ENCODE peak calls at places on chromosome 1, in seven cellular contexts. B is K562, P is ovary, X is breast epithelium, N is right lobe of liver, M is HCT116, C is stomach. T is an unnamed sample.

GRCh38 chr1:212234431-212235298 is 50.5 kb upstream of the PPP2R5A start:
- DNase-seq in P (no peak), X (no peak), M (peak; percentile 73), C (no peak), N (no peak), B (peak; percentile 77), T (peak; percentile 67)

GRCh38 chr1:156821801-156822200 is 5.2 kb upstream of the SH2D2A start:
- DNase-seq in M (no peak), P (no peak), B (no peak), X (no peak), N (no peak), C (no peak), T (no peak)

GRCh38 chr1:67761054-67761453 is 72.2 kb downstream of the GNG12 start:
- DNase-seq in P (no peak), X (no peak), C (no peak), B (no peak), N (no peak), M (no peak), T (no peak)

GRCh38 chr1:202107321-202107761 is 15.4 kb upstream of the GPR37L1 start:
- DNase-seq in M (no peak), P (no peak), B (no peak), X (peak; percentile 88), C (peak; percentile 95), N (peak; percentile 92), T (peak; percentile 77)

GRCh38 chr1:209202826-209203439 is 380.6 kb upstream of the CAMK1G start:
- DNase-seq in B (peak; percentile 46), X (no peak), C (no peak), N (no peak), M (peak; percentile 46), P (no peak), T (peak; percentile 9)

GRCh38 chr1:84303154-84303830 is 1.8 kb downstream of the SAMD13 start:
- DNase-seq in N (no peak), B (no peak), C (no peak), X (no peak), M (no peak), P (no peak), T (no peak)

GRCh38 chr1:89908993-89909436 is 85.9 kb upstream of the ZNF326 start:
- DNase-seq in C (no peak), X (no peak), B (no peak), M (no peak), N (no peak), P (no peak), T (no peak)

GRCh38 chr1:211632808-211633522 is 42.5 kb downstream of the NEK2 start:
- DNase-seq in M (no peak), C (no peak), X (no peak), P (peak; percentile 88), B (no peak), N (peak; percentile 85), T (peak; percentile 95)

GRCh38 chr1:29517251-29518080 is 281.1 kb downstream of the PTPRU start:
- DNase-seq in M (no peak), N (no peak), B (no peak), X (no peak), C (peak; percentile 17), P (no peak), T (no peak)

DNA sequence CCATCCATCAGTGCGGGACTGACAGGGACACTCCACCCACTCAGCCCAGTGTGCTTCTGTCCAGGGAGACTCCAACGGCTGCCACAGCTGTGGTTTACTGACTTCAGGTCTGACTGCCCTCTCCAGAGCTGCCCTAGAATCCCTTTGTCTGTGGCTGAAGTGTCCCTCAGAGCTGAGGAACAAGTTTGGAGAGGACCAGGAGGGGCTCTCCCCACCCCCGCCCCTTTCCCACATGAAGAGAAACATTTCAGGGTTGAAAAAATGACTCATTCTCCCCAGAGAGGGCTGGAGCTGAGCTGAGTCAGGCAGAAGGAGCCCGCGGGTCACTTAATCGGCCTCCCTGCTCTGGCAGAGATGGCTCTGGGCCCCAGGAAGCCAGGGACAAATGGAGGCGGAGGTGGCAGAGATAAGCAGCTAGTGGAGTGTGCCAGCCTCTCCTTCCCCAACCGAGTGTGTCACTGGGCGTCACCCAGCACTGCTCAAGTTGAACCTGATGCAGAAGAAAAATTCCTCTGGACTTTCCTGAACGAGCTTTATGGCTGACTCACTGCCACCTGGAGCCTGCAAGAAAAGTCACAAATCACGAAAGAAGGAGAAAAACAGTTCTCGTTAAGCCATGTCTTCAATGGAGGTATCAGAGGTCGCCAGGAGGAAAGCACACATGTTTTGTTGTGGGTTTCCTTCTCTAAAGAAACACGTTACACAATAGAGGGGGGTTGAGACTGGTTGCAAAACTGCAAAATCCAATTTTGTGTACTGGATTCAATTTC is 34.3 kb upstream of the ECE1 start:
- DNase-seq in C (peak; percentile 89), N (no peak), P (peak; percentile 81), X (peak; percentile 79), B (peak; percentile 65), M (peak; percentile 94), T (peak; percentile 97)
- H3K4me1 ChIP-seq in C (peaks cover 100% of the 10 kb centered on the region), N (peaks cover 57% of the 10 kb centered on the region), P (peaks cover 69% of the 10 kb centered on the region), X (peaks cover 36% of the 10 kb centered on the region), B (peaks cover 44% of the 10 kb centered on the region), M (peaks cover 94% of the 10 kb centered on the region), T (peaks cover 94% of the 10 kb centered on the region)

GRCh38 chr1:30668026-30668425 is 55.4 kb downstream of the MATN1 start:
- DNase-seq in B (no peak), N (peak; percentile 29), C (peak; percentile 32), M (no peak), X (no peak), P (no peak), T (no peak)

GRCh38 chr1:30665216-30665615 is 58.2 kb downstream of the MATN1 start:
- DNase-seq in C (no peak), N (peak; percentile 46), M (no peak), X (no peak), B (no peak), P (no peak), T (no peak)

GRCh38 chr1:30670195-30671060 is 53.0 kb downstream of the MATN1 start:
- DNase-seq in P (no peak), C (no peak), X (no peak), N (peak; percentile 8), M (no peak), B (no peak), T (no peak)

GRCh38 chr1:30665621-30666020 is 57.8 kb downstream of the MATN1 start:
- DNase-seq in B (no peak), M (no peak), C (no peak), X (no peak), N (peak; percentile 6), P (no peak), T (no peak)

DNA sequence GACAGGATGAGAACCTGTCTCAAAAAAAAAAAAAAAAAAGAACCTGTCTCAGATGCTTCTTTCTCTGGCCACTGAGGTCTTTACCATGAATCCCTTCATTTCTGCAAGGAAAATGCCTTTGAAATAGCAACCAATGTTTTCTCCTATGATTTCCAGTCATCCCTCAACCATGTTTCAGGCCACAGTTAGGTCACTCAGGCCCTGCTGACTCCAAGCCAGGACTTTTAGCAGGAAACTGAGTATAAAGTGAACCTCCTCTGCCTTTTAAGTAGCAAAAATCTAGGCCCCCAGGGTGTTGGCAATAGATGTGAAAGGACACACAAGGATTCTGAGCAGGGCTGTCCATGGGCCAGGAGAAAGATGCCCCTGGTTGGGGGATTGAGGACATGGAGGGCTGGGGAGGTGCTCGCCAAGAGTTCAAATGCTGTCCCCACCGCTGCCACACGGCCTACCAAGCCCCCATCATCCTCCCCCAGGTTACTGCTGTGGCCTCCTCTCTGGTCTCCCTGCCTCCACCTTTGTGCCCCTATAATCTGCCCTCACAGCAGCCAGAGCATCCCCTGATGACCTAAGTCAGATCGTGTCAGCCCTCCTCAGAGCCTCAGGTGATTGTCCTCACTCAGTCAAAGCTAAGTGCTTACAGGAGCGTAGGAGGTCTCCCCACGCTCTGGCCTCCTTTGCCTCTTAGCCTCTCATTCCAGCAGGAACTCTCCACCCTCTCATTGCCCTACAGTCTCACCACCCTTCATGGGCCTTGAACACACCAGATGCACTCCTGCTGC is 54.6 kb downstream of the MATN1 start:
- DNase-seq in P (no peak), M (no peak), X (no peak), B (no peak), N (peak; percentile 31), C (no peak), T (no peak)
- TF ChIP-seq POLR2A in P (no peak), M (no peak), X (no peak), B (no peak), N (no peak), C (no peak), T (no peak)

GRCh38 chr1:16218014-16218673 is 5.7 kb upstream of the ARHGEF19 start:
- DNase-seq in X (no peak), N (peak; percentile 58), P (no peak), B (no peak), C (no peak), M (no peak), T (peak; percentile 62)
- H3K27me3 ChIP-seq in X (no peaks in the 10 kb centered on the region), N (no peaks in the 10 kb centered on the region), P (no peaks in the 10 kb centered on the region), B (no peaks in the 10 kb centered on the region), C (no peaks in the 10 kb centered on the region), M (no peaks in the 10 kb centered on the region), T (no peaks in the 10 kb centered on the region)

DNA sequence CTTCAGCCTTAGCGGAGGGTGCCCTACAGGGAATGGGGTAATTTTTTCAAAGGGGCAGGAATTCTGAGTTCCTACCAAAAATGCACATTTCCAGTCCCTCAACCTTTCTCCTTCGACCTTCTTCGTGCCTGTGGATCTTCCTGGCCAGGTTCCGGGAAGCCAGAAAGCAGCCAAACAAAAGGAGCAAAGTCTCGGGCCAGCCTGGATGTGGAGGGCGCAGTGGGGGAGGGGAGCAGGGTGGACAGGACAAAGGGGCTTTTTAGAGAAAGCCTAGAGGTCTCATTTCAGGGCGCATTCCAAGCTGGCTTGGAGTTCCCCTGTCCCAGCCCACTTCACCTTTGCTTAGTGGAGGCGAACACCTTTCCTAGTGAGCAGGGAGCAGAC is 2.9 kb upstream of the INAVA start:
- DNase-seq in X (no peak), M (no peak), P (no peak), C (no peak), B (no peak), N (no peak), T (no peak)
- H3K4me1 ChIP-seq in X (no peaks in the 10 kb centered on the region), M (peaks cover 67% of the 10 kb centered on the region), P (no peaks in the 10 kb centered on the region), C (peaks cover 39% of the 10 kb centered on the region), B (peaks cover 3% of the 10 kb centered on the region), N (peaks cover 27% of the 10 kb centered on the region), T (peaks cover 4% of the 10 kb centered on the region)

DNA sequence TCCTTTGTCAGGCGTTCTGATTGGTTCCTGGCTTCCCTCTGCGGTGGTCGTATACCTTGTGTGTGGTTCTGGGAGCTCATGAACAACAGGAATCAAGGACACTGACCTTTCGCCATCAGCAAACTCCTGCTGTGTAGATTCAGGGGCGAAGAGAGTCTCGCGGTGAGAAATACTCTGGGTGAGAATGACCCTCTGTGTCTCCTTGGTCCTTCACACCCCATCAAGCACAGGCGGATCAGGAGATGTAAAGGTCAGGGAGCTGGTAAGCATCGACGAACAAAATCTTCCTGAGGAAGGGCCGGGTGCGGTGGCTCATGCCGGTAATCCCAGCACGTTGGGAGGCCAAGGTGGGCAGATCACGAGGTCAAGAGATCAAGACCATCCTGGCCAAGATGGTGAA is 207.2 kb downstream of the KIF26B start:
- DNase-seq in M (no peak), B (no peak), N (no peak), C (no peak), X (no peak), P (no peak), T (no peak)
- TF ChIP-seq POLR2A in M (no peak), B (no peak), N (no peak), C (no peak), X (no peak), P (no peak), T (no peak)

GRCh38 chr1:1967879-1968278 is 35.7 kb downstream of the CFAP74 start:
- DNase-seq in C (no peak), X (no peak), B (no peak), P (no peak), M (no peak), N (no peak), T (no peak)
- H3K27me3 ChIP-seq in C (no peaks in the 10 kb centered on the region), X (peaks cover 26% of the 10 kb centered on the region), B (peaks cover 36% of the 10 kb centered on the region), P (no peaks in the 10 kb centered on the region), M (no peaks in the 10 kb centered on the region), N (no peaks in the 10 kb centered on the region), T (no peaks in the 10 kb centered on the region)